ENCODE peak calls at places on chromosomes 7 and 10, in nine cellular contexts. C, W, M, D, R, L, X, K and Y are unnamed samples.
A peak's percentile ranks its signal among the peaks of the same experiment; 100 is the strongest.

GRCh38 chr7:130901209-130901783 is 167.3 kb upstream of the KLF14 start:
- DNase-seq in C (no peak), W (peak; percentile 71), M (peak; percentile 89), D (peak; percentile 65), R (peak; percentile 66), L (peak; percentile 92), X (no peak), K (peak; percentile 81), Y (peak; percentile 96)

GRCh38 chr7:94632338-94633024 is 23.5 kb downstream of the SGCE start:
- DNase-seq in C (no peak), W (no peak), M (no peak), D (no peak), R (no peak), L (no peak), X (no peak), K (peak; percentile 54), Y (peak; percentile 95)

GRCh38 chr10:68107651-68108449 is 1.4 kb upstream of the MYPN start:
- DNase-seq in C (no peak), W (no peak), M (no peak), D (no peak), R (no peak), L (no peak), X (no peak), K (no peak), Y (no peak)

GRCh38 chr10:44952779-44953231 is 6.8 kb upstream of the RASSF4 start:
- DNase-seq in C (no peak), W (no peak), M (no peak), D (no peak), R (no peak), L (no peak), X (no peak), K (peak; percentile 33), Y (no peak)

GRCh38 chr7:130961128-130961601 is 227.2 kb upstream of the KLF14 start:
- DNase-seq in C (peak; percentile 83), W (no peak), M (no peak), D (no peak), R (no peak), L (no peak), X (peak; percentile 71), K (peak; percentile 89), Y (peak; percentile 28)

GRCh38 chr10:13270877-13271551 is 28.9 kb downstream of the PHYH start:
- DNase-seq in C (no peak), W (no peak), M (no peak), D (no peak), R (no peak), L (no peak), X (no peak), K (no peak), Y (peak; percentile 23)

GRCh38 chr10:70774810-70775678 is 10.1 kb downstream of the TBATA start:
- DNase-seq in C (no peak), W (no peak), M (no peak), D (peak; percentile 82), R (peak; percentile 88), L (no peak), X (no peak), K (no peak), Y (no peak)

GRCh38 chr10:97882142-97883091 is 32.8 kb downstream of the GOLGA7B start:
- DNase-seq in C (no peak), W (no peak), M (no peak), D (peak; percentile 74), R (no peak), L (no peak), X (no peak), K (peak; percentile 48), Y (peak; percentile 83)

GRCh38 chr7:36057375-36057774 is 95.7 kb upstream of the EEPD1 start:
- DNase-seq in C (no peak), W (no peak), M (no peak), D (no peak), R (no peak), L (no peak), X (no peak), K (no peak), Y (no peak)

GRCh38 chr10:15856328-15857000 is 3.8 kb downstream of the MINDY3 start:
- DNase-seq in C (no peak), W (no peak), M (no peak), D (no peak), R (no peak), L (no peak), X (no peak), K (peak; percentile 28), Y (no peak)

GRCh38 chr7:80440908-80441307 is 71.0 kb downstream of the GNAT3 start:
- DNase-seq in C (no peak), W (no peak), M (no peak), D (no peak), R (no peak), L (no peak), X (no peak), K (no peak), Y (no peak)

GRCh38 chr10:128631801-128632241 is 505.6 kb upstream of the MKI67 start:
- DNase-seq in C (no peak), W (no peak), M (no peak), D (no peak), R (no peak), L (no peak), X (no peak), K (peak; percentile 16), Y (peak; percentile 4)

GRCh38 chr7:84264341-84264740 is 69.8 kb upstream of the SEMA3A start:
- DNase-seq in C (no peak), W (no peak), M (no peak), D (no peak), R (no peak), L (no peak), X (no peak), K (no peak), Y (no peak)

GRCh38 chr7:131948434-131949053 is 392.1 kb upstream of the PODXL start:
- DNase-seq in C (no peak), W (peak; percentile 73), M (no peak), D (no peak), R (no peak), L (no peak), X (no peak), K (no peak), Y (no peak)

GRCh38 chr7:4803397-4804241 is 28.2 kb downstream of the AP5Z1 start:
- DNase-seq in C (no peak), W (no peak), M (peak; percentile 39), D (no peak), R (no peak), L (no peak), X (no peak), K (no peak), Y (no peak)

GRCh38 chr10:88091490-88092061 is 228.2 kb downstream of the PTEN start:
- DNase-seq in C (peak; percentile 72), W (no peak), M (no peak), D (peak; percentile 38), R (no peak), L (no peak), X (peak; percentile 81), K (no peak), Y (no peak)

GRCh38 chr7:100723732-100724275 is 3.5 kb downstream of the EPO start:
- DNase-seq in C (no peak), W (no peak), M (peak; percentile 95), D (no peak), R (no peak), L (no peak), X (no peak), K (no peak), Y (no peak)

GRCh38 chr10:71079761-71080380 is 132.5 kb upstream of the UNC5B start:
- DNase-seq in C (no peak), W (no peak), M (no peak), D (peak; percentile 21), R (no peak), L (no peak), X (no peak), K (no peak), Y (no peak)

GRCh38 chr10:117214401-117214800 is 17.1 kb downstream of the KCNK18 start:
- DNase-seq in C (no peak), W (no peak), M (no peak), D (no peak), R (no peak), L (no peak), X (no peak), K (no peak), Y (peak; percentile 12)

DNA sequence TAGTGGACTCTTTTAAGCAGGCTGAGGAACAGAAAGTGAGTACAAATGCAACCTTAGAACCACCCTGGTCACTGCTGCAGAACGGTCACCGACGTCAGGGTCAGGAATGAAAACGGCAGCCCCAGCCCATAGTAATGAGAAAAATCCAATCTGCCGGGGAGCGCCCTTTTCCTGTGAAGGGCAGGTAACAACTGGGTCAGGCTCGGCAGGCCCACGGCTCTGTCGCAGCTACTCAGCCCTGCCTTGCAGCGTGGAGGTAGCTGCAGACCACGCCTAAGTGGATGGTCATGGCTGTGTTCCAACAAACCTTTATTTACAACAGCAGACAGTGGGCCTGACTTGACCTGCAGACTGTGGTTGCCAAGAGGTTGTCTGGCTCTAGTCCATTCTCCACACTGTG is 563.2 kb downstream of the DNAJB6 start:
- DNase-seq in C (no peak), W (no peak), M (no peak), D (no peak), R (peak; percentile 31), L (no peak), X (no peak), K (no peak), Y (no peak)
- H3K27ac ChIP-seq in C (no peak overlapping the region), W (no peak overlapping the region), M (no peak overlapping the region), D (no peak overlapping the region), R (no peak overlapping the region), L (no peak overlapping the region), X (no peak overlapping the region), K (no peak overlapping the region), Y (no peak overlapping the region)

DNA sequence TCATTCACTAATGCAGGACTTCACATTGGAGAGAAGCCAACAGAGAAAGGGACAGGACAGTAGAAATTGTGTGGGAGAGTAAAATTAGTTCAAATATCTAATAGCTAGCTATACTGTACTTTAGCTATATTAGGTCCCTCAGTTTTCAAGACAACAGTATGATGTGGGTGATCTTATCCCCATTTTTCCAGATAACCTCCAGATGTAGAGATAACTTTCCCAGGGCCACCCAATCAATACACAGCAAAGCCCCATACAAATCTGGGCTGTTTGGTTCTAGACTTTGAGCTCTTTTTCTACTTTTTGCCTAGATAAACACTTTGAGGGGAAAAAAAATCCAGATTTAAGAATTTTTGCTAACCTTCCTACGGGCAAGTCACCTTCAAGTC is 482 bp upstream of the CLDN12 start:
- DNase-seq in C (no peak), W (no peak), M (no peak), D (no peak), R (no peak), L (no peak), X (no peak), K (no peak), Y (no peak)
- H3K27ac ChIP-seq in C (peak overlapping the region; percentile 72), W (no peak overlapping the region), M (peak overlapping the region; percentile 94), D (peak overlapping the region; percentile 90), R (peak overlapping the region; percentile 94), L (peak overlapping the region; percentile 97), X (peak overlapping the region; percentile 50), K (peak overlapping the region; percentile 23), Y (peak overlapping the region; percentile 100)

GRCh38 chr7:25669954-25670841 is 441.9 kb upstream of the NPVF start:
- DNase-seq in C (no peak), W (peak; percentile 41), M (no peak), D (no peak), R (no peak), L (no peak), X (no peak), K (peak; percentile 51), Y (peak; percentile 41)
- H3K27ac ChIP-seq in C (no peak overlapping the region), W (peak overlapping the region; percentile 51), M (no peak overlapping the region), D (peak overlapping the region; percentile 76), R (peak overlapping the region; percentile 40), L (no peak overlapping the region), X (no peak overlapping the region), K (peak overlapping the region; percentile 49), Y (peak overlapping the region; percentile 72)

DNA sequence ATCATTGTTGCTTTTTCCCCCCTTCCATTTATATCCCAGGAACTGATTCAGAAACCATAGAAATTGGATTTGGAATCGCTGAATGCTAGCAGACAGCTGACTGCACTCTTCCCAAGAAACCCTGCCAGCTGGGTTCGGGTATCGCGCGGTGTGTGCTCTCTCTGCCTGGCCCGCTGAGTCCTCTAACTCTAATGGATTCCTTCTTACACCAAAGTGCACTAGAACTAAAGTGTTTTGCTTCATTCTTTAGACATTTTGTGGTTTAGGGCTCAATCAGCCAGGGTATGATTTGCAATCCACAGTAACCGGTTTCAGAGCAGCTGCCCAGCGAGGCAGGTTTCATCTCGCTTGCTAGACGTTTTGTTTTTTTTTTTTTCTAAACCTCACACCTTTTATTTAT is 92.2 kb downstream of the EGFR start:
- DNase-seq in C (no peak), W (no peak), M (no peak), D (no peak), R (no peak), L (peak; percentile 49), X (no peak), K (peak; percentile 76), Y (no peak)
- H3K27ac ChIP-seq in C (no peak overlapping the region), W (no peak overlapping the region), M (no peak overlapping the region), D (peak overlapping the region; percentile 19), R (peak overlapping the region; percentile 64), L (peak overlapping the region; percentile 58), X (no peak overlapping the region), K (peak overlapping the region; percentile 78), Y (no peak overlapping the region)